ENCODE peak calls at places on chromosomes 1 and 21, in seven cellular contexts. Y, X, Z, L, R, D and K are unnamed samples.

GRCh38 chr1:235253219-235253640 is 74.7 kb downstream of the ARID4B start:
- DNase-seq in Y (peak; percentile 33), X (no peak), Z (peak; percentile 55), L (peak; percentile 15), R (no peak), D (peak; percentile 46), K (peak; percentile 49)

GRCh38 chr21:41923641-41924342 is 30.0 kb downstream of the C2CD2 start:
- DNase-seq in Y (no peak), X (no peak), Z (peak; percentile 36), L (no peak), R (no peak), D (peak; percentile 59), K (no peak)

GRCh38 chr1:190453550-190453949 is 24.1 kb downstream of the BRINP3 start:
- DNase-seq in Y (no peak), X (no peak), Z (no peak), L (no peak), R (no peak), D (no peak), K (no peak)

GRCh38 chr1:32447469-32448185 is 17.2 kb upstream of the ZBTB8B start:
- DNase-seq in Y (no peak), X (peak; percentile 82), Z (peak; percentile 24), L (no peak), R (no peak), D (no peak), K (no peak)

GRCh38 chr1:241821363-241821762 is 26.6 kb upstream of the EXO1 start:
- DNase-seq in Y (no peak), X (no peak), Z (no peak), L (no peak), R (no peak), D (no peak), K (no peak)

GRCh38 chr1:166165661-166166399 is 971 bp downstream of the FAM78B start:
- DNase-seq in Y (peak; percentile 6), X (no peak), Z (no peak), L (no peak), R (no peak), D (peak; percentile 32), K (no peak)

GRCh38 chr1:53093451-53093754 is 31.4 kb downstream of the PODN start:
- DNase-seq in Y (no peak), X (no peak), Z (no peak), L (no peak), R (no peak), D (no peak), K (no peak)

GRCh38 chr1:209742409-209743144 is 13.3 kb upstream of the TRAF3IP3 start:
- DNase-seq in Y (no peak), X (no peak), Z (no peak), L (no peak), R (no peak), D (no peak), K (no peak)

GRCh38 chr1:155379877-155380192 is 59.1 kb downstream of the RUSC1 start:
- DNase-seq in Y (no peak), X (no peak), Z (no peak), L (no peak), R (no peak), D (no peak), K (no peak)

GRCh38 chr21:17340081-17340480 is 172.8 kb upstream of the CXADR start:
- DNase-seq in Y (no peak), X (no peak), Z (no peak), L (no peak), R (no peak), D (no peak), K (no peak)

GRCh38 chr1:184199797-184200170 is 148.3 kb downstream of the TSEN15 start:
- DNase-seq in Y (no peak), X (no peak), Z (no peak), L (no peak), R (no peak), D (no peak), K (no peak)

GRCh38 chr21:37073417-37074194 is 552 bp downstream of the TTC3 start:
- DNase-seq in Y (peak; percentile 47), X (peak; percentile 63), Z (no peak), L (peak; percentile 37), R (no peak), D (peak; percentile 80), K (peak; percentile 56)

GRCh38 chr1:1033731-1034437 is 14.0 kb downstream of the AGRN start:
- DNase-seq in Y (no peak), X (no peak), Z (no peak), L (no peak), R (no peak), D (no peak), K (no peak)

GRCh38 chr1:10941891-10942541 is 70.4 kb upstream of the TARDBP start:
- DNase-seq in Y (peak; percentile 39), X (no peak), Z (peak; percentile 64), L (peak; percentile 60), R (peak; percentile 21), D (peak; percentile 66), K (no peak)

GRCh38 chr1:147549526-147549925 is 8.2 kb downstream of the BCL9 start:
- DNase-seq in Y (no peak), X (no peak), Z (no peak), L (no peak), R (no peak), D (no peak), K (no peak)

GRCh38 chr21:46155514-46156377 is at the start of gene FTCD:
- DNase-seq in Y (no peak), X (no peak), Z (no peak), L (no peak), R (peak; percentile 11), D (peak; percentile 26), K (no peak)

GRCh38 chr1:38735651-38736161 is 123.9 kb downstream of the RRAGC start:
- DNase-seq in Y (no peak), X (no peak), Z (no peak), L (no peak), R (no peak), D (no peak), K (no peak)

GRCh38 chr21:40242586-40242985 is 375.3 kb downstream of the PCP4 start:
- DNase-seq in Y (no peak), X (no peak), Z (no peak), L (no peak), R (no peak), D (no peak), K (no peak)

GRCh38 chr21:15616864-15617574 is 112.8 kb upstream of the USP25 start:
- DNase-seq in Y (no peak), X (no peak), Z (peak; percentile 34), L (no peak), R (no peak), D (no peak), K (no peak)

GRCh38 chr21:46455575-46456385 is 2.9 kb upstream of the DIP2A start:
- DNase-seq in Y (no peak), X (no peak), Z (no peak), L (peak; percentile 51), R (no peak), D (no peak), K (no peak)

GRCh38 chr1:92274939-92275338 is 23.8 kb downstream of the GLMN start:
- DNase-seq in Y (no peak), X (no peak), Z (no peak), L (peak; percentile 22), R (no peak), D (no peak), K (no peak)

GRCh38 chr1:30845891-30846290 is 62.7 kb downstream of the SDC3 start:
- DNase-seq in Y (no peak), X (no peak), Z (no peak), L (no peak), R (no peak), D (no peak), K (no peak)

GRCh38 chr1:15100369-15101111 is 53.0 kb upstream of the TMEM51 start:
- DNase-seq in Y (peak; percentile 33), X (no peak), Z (peak; percentile 44), L (peak; percentile 45), R (no peak), D (peak; percentile 65), K (no peak)

GRCh38 chr1:61230523-61230922 is 148.2 kb downstream of the NFIA start:
- DNase-seq in Y (no peak), X (no peak), Z (no peak), L (no peak), R (no peak), D (no peak), K (no peak)

GRCh38 chr1:31830511-31830910 is 14.7 kb upstream of the SPOCD1 start:
- DNase-seq in Y (no peak), X (no peak), Z (no peak), L (no peak), R (no peak), D (no peak), K (no peak)

GRCh38 chr1:232378266-232379041 is 251.5 kb downstream of the SIPA1L2 start:
- DNase-seq in Y (peak; percentile 75), X (peak; percentile 26), Z (no peak), L (no peak), R (no peak), D (no peak), K (no peak)

GRCh38 chr1:162561616-162562451 is at the start of gene UAP1:
- DNase-seq in Y (peak; percentile 22), X (no peak), Z (no peak), L (no peak), R (no peak), D (no peak), K (peak; percentile 91)

DNA sequence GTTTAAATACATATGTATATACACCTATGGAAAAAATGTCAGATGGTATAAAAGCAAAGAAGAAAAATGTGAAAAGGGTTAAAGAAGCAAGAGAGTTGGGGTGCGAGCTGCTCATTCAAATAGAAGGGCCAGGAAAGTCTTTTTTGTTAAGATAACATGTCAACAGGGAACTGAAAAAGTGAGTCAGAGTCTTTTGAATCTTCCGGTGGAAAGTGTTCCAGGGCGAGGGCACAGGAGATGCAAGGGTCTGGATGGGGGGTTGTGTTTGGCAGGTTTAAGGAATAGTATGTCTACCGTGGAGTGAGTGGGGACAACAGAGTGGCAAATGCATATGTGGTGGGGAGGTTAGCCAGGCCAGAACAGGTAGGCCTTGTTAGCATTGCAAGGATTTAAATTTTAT is 22.2 kb upstream of the GNG12 start:
- DNase-seq in Y (no peak), X (no peak), Z (no peak), L (no peak), R (no peak), D (no peak), K (no peak)
- TF ChIP-seq POLR2A in Y (no peak), X (no peak), Z (no peak), L (no peak), R (no peak), D (no peak), K (no peak)

DNA sequence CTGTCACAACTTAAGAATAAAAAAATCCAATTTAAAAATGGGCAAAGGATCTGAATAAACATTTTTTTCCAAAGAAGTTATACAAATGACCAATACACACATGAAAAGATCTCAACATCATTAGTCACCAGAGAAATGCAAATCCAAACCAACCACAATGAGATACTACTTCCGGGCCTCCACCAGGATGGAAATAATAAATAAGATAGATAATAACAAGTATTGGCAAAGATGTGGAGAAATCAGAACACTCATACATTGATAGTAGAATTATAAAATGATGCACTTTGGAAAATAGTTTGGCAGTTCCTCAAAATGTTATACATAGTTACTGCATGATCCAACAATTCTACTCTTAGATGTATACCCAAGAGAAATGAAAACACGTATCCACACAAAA is 18.7 kb downstream of the ZSWIM5 start:
- DNase-seq in Y (no peak), X (no peak), Z (no peak), L (no peak), R (no peak), D (no peak), K (no peak)
- TF ChIP-seq POLR2A in Y (no peak), X (no peak), Z (no peak), L (no peak), R (no peak), D (no peak), K (no peak)

GRCh38 chr1:201982082-201982922 is at the start of gene RNPEP:
- DNase-seq in Y (peak; percentile 67), X (peak; percentile 42), Z (peak; percentile 87), L (peak; percentile 76), R (peak; percentile 56), D (peak; percentile 90), K (peak; percentile 92)
- TF ChIP-seq POLR2A in Y (peak; percentile 74), X (no peak), Z (peak; percentile 86), L (peak; percentile 91), R (peak; percentile 54), D (peak; percentile 61), K (no peak)

GRCh38 chr1:55384589-55385136 is 169.5 kb upstream of the USP24 start:
- DNase-seq in Y (no peak), X (no peak), Z (no peak), L (no peak), R (no peak), D (no peak), K (no peak)
- TF ChIP-seq POLR2A in Y (no peak), X (no peak), Z (no peak), L (no peak), R (no peak), D (no peak), K (no peak)